ENCODE peak calls at places on chromosomes 4 and X, in four cellular contexts. One of them, this sample, is unnamed.

GRCh38 chr4:145536044-145536443 is 54.4 kb downstream of the SMAD1 start:
- DNase-seq in IMR-90: no peak
- DNase-seq in mesenchymal stem cell: no peak
- DNase-seq in trophoblast cell: no peak
- DNase-seq in this sample: no peak

GRCh38 chr4:32135642-32136041 is 1415.5 kb downstream of the PCDH7 start:
- DNase-seq in IMR-90: peak; percentile 4
- DNase-seq in mesenchymal stem cell: peak; percentile 14
- DNase-seq in trophoblast cell: peak; percentile 17
- DNase-seq in this sample: no peak

GRCh38 chr4:153471691-153472080 is 5.5 kb downstream of the TMEM131L start:
- DNase-seq in IMR-90: no peak
- DNase-seq in mesenchymal stem cell: no peak
- DNase-seq in trophoblast cell: no peak
- DNase-seq in this sample: no peak

GRCh38 chr4:26433556-26433955 is 56.7 kb downstream of the CCKAR start:
- DNase-seq in IMR-90: no peak
- DNase-seq in mesenchymal stem cell: no peak
- DNase-seq in trophoblast cell: no peak
- DNase-seq in this sample: no peak

GRCh38 chrX:31603411-31604120 is 531.7 kb upstream of the FTHL17 start:
- DNase-seq in IMR-90: peak; percentile 43
- DNase-seq in mesenchymal stem cell: peak; percentile 60
- DNase-seq in trophoblast cell: no peak
- DNase-seq in this sample: no peak

GRCh38 chr4:143711543-143712159 is 11.2 kb upstream of the FREM3 start:
- DNase-seq in IMR-90: no peak
- DNase-seq in mesenchymal stem cell: no peak
- DNase-seq in trophoblast cell: no peak
- DNase-seq in this sample: no peak

GRCh38 chrX:141301017-141301416 is 58.7 kb upstream of the SPANXC start:
- DNase-seq in IMR-90: no peak
- DNase-seq in mesenchymal stem cell: no peak
- DNase-seq in trophoblast cell: no peak
- DNase-seq in this sample: no peak

GRCh38 chrX:103517246-103517645 is 2.0 kb downstream of the RAB40A start:
- DNase-seq in IMR-90: peak; percentile 63
- DNase-seq in mesenchymal stem cell: no peak
- DNase-seq in trophoblast cell: no peak
- DNase-seq in this sample: no peak

GRCh38 chrX:3176439-3176820 is 135.2 kb downstream of the ARSF start:
- DNase-seq in IMR-90: peak; percentile 49
- DNase-seq in mesenchymal stem cell: peak; percentile 71
- DNase-seq in trophoblast cell: peak; percentile 14
- DNase-seq in this sample: no peak

GRCh38 chrX:42219231-42219630 is 295.9 kb upstream of the CASK start:
- DNase-seq in IMR-90: no peak
- DNase-seq in mesenchymal stem cell: no peak
- DNase-seq in trophoblast cell: no peak
- DNase-seq in this sample: no peak

GRCh38 chr4:183286590-183287308 is 33.3 kb downstream of the CLDN22 start:
- DNase-seq in IMR-90: no peak
- DNase-seq in mesenchymal stem cell: no peak
- DNase-seq in trophoblast cell: no peak
- DNase-seq in this sample: no peak

GRCh38 chrX:113473418-113473817 is 632.8 kb upstream of the AMOT start:
- DNase-seq in IMR-90: no peak
- DNase-seq in mesenchymal stem cell: no peak
- DNase-seq in trophoblast cell: no peak
- DNase-seq in this sample: no peak

GRCh38 chrX:319579-320125 is 1.1 kb upstream of the GTPBP6 start:
- DNase-seq in IMR-90: no peak
- DNase-seq in mesenchymal stem cell: no peak
- DNase-seq in trophoblast cell: no peak
- DNase-seq in this sample: no peak

GRCh38 chrX:19571708-19572107 is 56.4 kb upstream of the MAP3K15 start:
- DNase-seq in IMR-90: no peak
- DNase-seq in mesenchymal stem cell: no peak
- DNase-seq in trophoblast cell: no peak
- DNase-seq in this sample: no peak

GRCh38 chr4:5647351-5647750 is 61.0 kb downstream of the EVC2 start:
- DNase-seq in IMR-90: no peak
- DNase-seq in mesenchymal stem cell: no peak
- DNase-seq in trophoblast cell: no peak
- DNase-seq in this sample: no peak

GRCh38 chr4:151658959-151659593 is 101.7 kb downstream of the GATB start:
- DNase-seq in IMR-90: peak; percentile 67
- DNase-seq in mesenchymal stem cell: peak; percentile 68
- DNase-seq in trophoblast cell: no peak
- DNase-seq in this sample: no peak

GRCh38 chrX:18828832-18829404 is 121.5 kb downstream of the PPEF1 start:
- DNase-seq in IMR-90: no peak
- DNase-seq in mesenchymal stem cell: peak; percentile 56
- DNase-seq in trophoblast cell: peak; percentile 13
- DNase-seq in this sample: no peak

GRCh38 chrX:120517936-120518335 is 42.8 kb downstream of the CUL4B start:
- DNase-seq in IMR-90: peak; percentile 83
- DNase-seq in mesenchymal stem cell: peak; percentile 18
- DNase-seq in trophoblast cell: no peak
- DNase-seq in this sample: no peak

GRCh38 chrX:19883878-19884277 is 3.5 kb downstream of the SH3KBP1 start:
- DNase-seq in IMR-90: no peak
- DNase-seq in mesenchymal stem cell: no peak
- DNase-seq in trophoblast cell: peak; percentile 32
- DNase-seq in this sample: no peak

GRCh38 chr4:128604840-128605239 is 204.7 kb upstream of the JADE1 start:
- DNase-seq in IMR-90: peak; percentile 47
- DNase-seq in mesenchymal stem cell: no peak
- DNase-seq in trophoblast cell: peak; percentile 66
- DNase-seq in this sample: no peak

GRCh38 chrX:19569930-19570329 is 54.6 kb upstream of the MAP3K15 start:
- DNase-seq in IMR-90: no peak
- DNase-seq in mesenchymal stem cell: no peak
- DNase-seq in trophoblast cell: no peak
- DNase-seq in this sample: no peak

GRCh38 chr4:153530284-153530995 is 64.3 kb downstream of the TMEM131L start:
- DNase-seq in IMR-90: no peak
- DNase-seq in mesenchymal stem cell: no peak
- DNase-seq in trophoblast cell: no peak
- DNase-seq in this sample: no peak

GRCh38 chr4:121217385-121217784 is 53.3 kb upstream of the TNIP3 start:
- DNase-seq in IMR-90: peak; percentile 46
- DNase-seq in mesenchymal stem cell: peak; percentile 69
- DNase-seq in trophoblast cell: peak; percentile 22
- DNase-seq in this sample: no peak

GRCh38 chrX:10012776-10013175 is 45.6 kb downstream of the CLDN34 start:
- DNase-seq in IMR-90: no peak
- DNase-seq in mesenchymal stem cell: no peak
- DNase-seq in trophoblast cell: no peak
- DNase-seq in this sample: no peak

GRCh38 chrX:50448565-50448964 is 22.1 kb downstream of the DGKK start:
- DNase-seq in IMR-90: peak; percentile 1
- DNase-seq in mesenchymal stem cell: peak; percentile 0
- DNase-seq in trophoblast cell: peak; percentile 71
- DNase-seq in this sample: no peak

GRCh38 chrX:46913710-46914109 is 1.5 kb downstream of the JADE3 start:
- DNase-seq in IMR-90: peak; percentile 29
- DNase-seq in mesenchymal stem cell: peak; percentile 37
- DNase-seq in trophoblast cell: peak; percentile 88
- DNase-seq in this sample: peak; percentile 3

GRCh38 chrX:132023896-132024386 is 839 bp downstream of the STK26 start:
- DNase-seq in IMR-90: no peak
- DNase-seq in mesenchymal stem cell: peak; percentile 37
- DNase-seq in trophoblast cell: peak; percentile 4
- DNase-seq in this sample: peak; percentile 21

GRCh38 chrX:128927363-128927762 is 595.9 kb downstream of the SMARCA1 start:
- DNase-seq in IMR-90: no peak
- DNase-seq in mesenchymal stem cell: no peak
- DNase-seq in trophoblast cell: no peak
- DNase-seq in this sample: no peak

GRCh38 chrX:56793533-56794320 is 64.7 kb downstream of the NBDY start:
- DNase-seq in IMR-90: no peak
- DNase-seq in mesenchymal stem cell: no peak
- DNase-seq in trophoblast cell: no peak
- DNase-seq in this sample: no peak

GRCh38 chr4:3531306-3531886 is 826 bp downstream of the LRPAP1 start:
- DNase-seq in IMR-90: no peak
- DNase-seq in mesenchymal stem cell: peak; percentile 16
- DNase-seq in trophoblast cell: no peak
- DNase-seq in this sample: no peak

GRCh38 chr4:107561481-107561880 is 158.6 kb downstream of the PAPSS1 start:
- DNase-seq in IMR-90: no peak
- DNase-seq in mesenchymal stem cell: peak; percentile 75
- DNase-seq in trophoblast cell: peak; percentile 32
- DNase-seq in this sample: no peak

GRCh38 chr4:125382995-125383394 is 68.2 kb downstream of the FAT4 start:
- DNase-seq in IMR-90: no peak
- DNase-seq in mesenchymal stem cell: no peak
- DNase-seq in trophoblast cell: no peak
- DNase-seq in this sample: no peak

GRCh38 chrX:65587616-65588526 is 53.3 kb upstream of the LAS1L start:
- DNase-seq in IMR-90: peak; percentile 49
- DNase-seq in mesenchymal stem cell: no peak
- DNase-seq in trophoblast cell: no peak
- DNase-seq in this sample: no peak

GRCh38 chr4:88522702-88523324 is 763 bp downstream of the PYURF start:
- DNase-seq in IMR-90: peak; percentile 33
- DNase-seq in mesenchymal stem cell: peak; percentile 60
- DNase-seq in trophoblast cell: peak; percentile 4
- DNase-seq in this sample: peak; percentile 3
- H4K8ac ChIP-seq in IMR-90: peak overlapping the region; percentile 76
- H4K8ac ChIP-seq in mesenchymal stem cell: peak overlapping the region; percentile 95
- H4K8ac ChIP-seq in trophoblast cell: peak overlapping the region; percentile 90
- H4K8ac ChIP-seq in this sample: peak overlapping the region; percentile 96

GRCh38 chr4:70651864-70652506 is 14.3 kb downstream of the JCHAIN start:
- DNase-seq in IMR-90: peak; percentile 52
- DNase-seq in mesenchymal stem cell: peak; percentile 40
- DNase-seq in trophoblast cell: no peak
- DNase-seq in this sample: peak; percentile 1

GRCh38 chr4:70657326-70657725 is 9.0 kb downstream of the JCHAIN start:
- DNase-seq in IMR-90: no peak
- DNase-seq in mesenchymal stem cell: no peak
- DNase-seq in trophoblast cell: no peak
- DNase-seq in this sample: no peak

GRCh38 chr4:70660106-70660505 is 6.2 kb downstream of the JCHAIN start:
- DNase-seq in IMR-90: no peak
- DNase-seq in mesenchymal stem cell: no peak
- DNase-seq in trophoblast cell: no peak
- DNase-seq in this sample: no peak

DNA sequence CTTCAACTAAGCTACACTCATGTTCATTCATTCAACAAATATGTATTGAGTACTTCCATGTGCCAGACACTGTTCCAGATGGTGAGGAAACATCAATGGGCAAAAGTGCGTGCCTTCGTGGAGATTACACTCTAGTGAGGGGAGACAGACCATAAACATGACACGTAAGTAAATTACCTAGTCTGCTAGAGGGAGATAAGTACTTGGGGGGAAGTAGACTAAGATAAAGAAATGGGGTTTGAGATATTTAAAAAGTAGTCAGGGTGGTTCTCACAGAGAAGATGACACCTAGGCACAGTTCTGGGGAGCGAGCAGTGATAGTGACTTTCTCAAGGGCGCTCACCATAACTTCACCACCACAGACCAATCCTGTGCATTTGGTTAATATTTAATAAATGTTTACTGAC is 11.7 kb downstream of the JCHAIN start:
- DNase-seq in IMR-90: peak; percentile 55
- DNase-seq in mesenchymal stem cell: peak; percentile 20
- DNase-seq in trophoblast cell: no peak
- DNase-seq in this sample: no peak
- H3K14ac ChIP-seq in IMR-90: no peak overlapping the region
- H3K14ac ChIP-seq in mesenchymal stem cell: no peak overlapping the region
- H3K14ac ChIP-seq in trophoblast cell: no peak overlapping the region
- H3K14ac ChIP-seq in this sample: no peak overlapping the region

DNA sequence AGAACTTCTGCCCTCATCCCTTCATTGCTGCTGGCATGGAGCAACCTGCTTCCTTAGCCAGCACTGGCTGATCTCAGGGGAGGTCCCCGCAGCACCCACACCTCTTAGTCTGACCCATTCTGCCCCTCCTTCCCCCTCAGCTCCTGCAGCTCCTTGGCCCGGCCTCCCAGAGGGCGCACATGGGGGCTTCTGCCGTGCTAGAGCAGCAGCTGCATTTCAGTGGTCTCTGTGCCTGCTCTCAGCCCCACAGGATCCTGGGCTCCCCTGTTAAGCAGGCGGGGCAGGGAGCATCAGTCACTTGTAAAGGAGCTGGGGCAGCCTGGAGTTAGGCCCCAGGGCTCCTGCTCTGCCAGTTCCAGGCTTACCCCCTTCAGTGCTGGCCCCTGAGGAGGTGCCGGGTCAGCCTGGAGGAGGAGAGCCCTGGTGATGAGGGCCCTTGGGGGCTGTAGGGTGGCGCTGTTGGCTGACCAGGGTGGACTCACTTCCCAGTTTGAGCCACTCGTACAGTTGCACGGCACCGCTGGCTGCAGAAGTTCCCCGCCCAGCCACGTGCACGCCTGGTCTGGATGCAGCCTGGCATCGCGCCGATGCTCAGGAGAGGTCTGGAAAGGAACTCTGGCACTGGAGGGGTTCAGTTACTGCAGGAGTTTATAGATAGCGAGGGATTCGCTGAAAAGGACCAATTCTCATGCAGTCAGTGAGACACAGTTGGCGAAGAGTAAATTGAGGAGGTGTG is 85.1 kb upstream of the PSAPL1 start:
- DNase-seq in IMR-90: no peak
- DNase-seq in mesenchymal stem cell: no peak
- DNase-seq in trophoblast cell: no peak
- DNase-seq in this sample: no peak
- H4K8ac ChIP-seq in IMR-90: no peak overlapping the region
- H4K8ac ChIP-seq in mesenchymal stem cell: peak overlapping the region; percentile 22
- H4K8ac ChIP-seq in trophoblast cell: no peak overlapping the region
- H4K8ac ChIP-seq in this sample: no peak overlapping the region

DNA sequence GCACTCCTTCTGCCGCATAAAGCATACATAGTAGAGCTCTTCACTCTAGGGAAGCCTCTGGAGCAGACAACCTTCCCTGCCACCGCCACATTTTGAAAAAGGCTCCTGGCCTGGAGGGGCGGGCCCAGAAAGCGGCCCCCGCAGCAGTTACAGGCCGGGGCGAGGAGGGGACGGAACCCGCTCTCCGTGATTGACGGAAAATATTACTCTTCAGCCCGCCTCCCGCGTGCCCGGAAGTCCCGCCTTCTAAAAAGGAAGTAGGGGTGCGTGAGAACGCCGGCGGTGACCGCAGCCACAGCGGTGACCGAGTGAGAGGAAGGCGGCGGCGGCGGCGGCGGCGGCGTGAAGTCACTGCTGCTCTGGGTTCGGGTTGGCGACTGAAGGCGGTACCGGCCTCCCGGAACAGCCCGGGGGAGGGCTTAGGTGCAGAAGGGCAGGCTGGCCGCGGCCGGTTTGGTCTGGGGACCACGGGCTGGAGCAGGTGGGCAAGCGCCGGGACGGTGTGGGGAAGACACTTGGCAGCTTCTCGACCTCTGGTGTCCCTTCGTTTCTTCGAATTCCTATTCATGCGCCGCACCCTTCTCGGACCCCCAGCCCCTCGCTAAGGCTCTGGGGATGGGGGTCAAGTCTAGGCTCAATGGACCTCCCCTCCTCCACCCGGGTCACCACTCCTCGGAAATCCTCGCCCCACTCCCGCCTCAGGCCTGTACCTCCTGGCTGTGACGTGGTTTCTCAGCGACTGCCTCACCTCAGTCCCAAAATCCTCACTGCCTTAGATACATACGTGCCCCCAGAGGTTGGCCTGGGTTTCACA is at the start of gene HCCS:
- DNase-seq in IMR-90: peak; percentile 79
- DNase-seq in mesenchymal stem cell: peak; percentile 90
- DNase-seq in trophoblast cell: peak; percentile 75
- DNase-seq in this sample: peak; percentile 53
- H3K14ac ChIP-seq in IMR-90: peak within 1 kb of the TSS; percentile 77
- H3K14ac ChIP-seq in mesenchymal stem cell: peak within 1 kb of the TSS; percentile 86
- H3K14ac ChIP-seq in trophoblast cell: peak within 1 kb of the TSS; percentile 95
- H3K14ac ChIP-seq in this sample: peak within 1 kb of the TSS; percentile 71